ENCODE peak calls at places on chromosomes 4 and X, in six cellular contexts. J is prostate gland, U is body of pancreas, K is endothelial cell of umbilical vein, V is ovary, O is sigmoid colon. A is an unnamed sample.

GRCh38 chr4:127421418-127421817 is 211.3 kb upstream of the INTU start:
- DNase-seq in K (no peak), V (no peak), U (no peak), O (no peak), J (no peak), A (no peak)

GRCh38 chrX:130211415-130212186 is 39.8 kb downstream of the RAB33A start:
- DNase-seq in V (no peak), K (no peak), U (no peak), O (no peak), J (no peak), A (no peak)

GRCh38 chrX:119391279-119391678 is 7.9 kb upstream of the SLC25A43 start:
- DNase-seq in U (peak), V (no peak), J (no peak), K (peak), O (no peak), A (no peak)

GRCh38 chr4:72390409-72390808 is 178.6 kb downstream of the ADAMTS3 start:
- DNase-seq in J (no peak), O (no peak), U (no peak), V (no peak), K (peak), A (no peak)

GRCh38 chr4:53943345-53944085 is 120.9 kb downstream of the CHIC2 start:
- DNase-seq in J (no peak), K (peak), O (no peak), U (no peak), V (no peak), A (no peak)

GRCh38 chr4:76156635-76157034 is 8.4 kb upstream of the NUP54 start:
- DNase-seq in J (no peak), U (no peak), K (peak), V (no peak), O (no peak), A (no peak)

GRCh38 chr4:115275615-115276014 is 162.2 kb upstream of the NDST4 start:
- DNase-seq in J (no peak), U (no peak), K (no peak), O (no peak), V (no peak), A (no peak)

GRCh38 chr4:10656420-10656819 is 28.1 kb downstream of the CLNK start:
- DNase-seq in J (no peak), U (no peak), V (no peak), K (no peak), O (no peak), A (no peak)

GRCh38 chrX:128781506-128781905 is 729.3 kb upstream of the ACTRT1 start:
- DNase-seq in O (no peak), K (no peak), U (peak), J (peak), V (no peak), A (no peak)

GRCh38 chrX:110847334-110847733 is 51.7 kb upstream of the CHRDL1 start:
- DNase-seq in J (peak), O (no peak), V (no peak), K (peak), U (no peak), A (no peak)

GRCh38 chrX:11352296-11352741 is 59.1 kb downstream of the AMELX start:
- DNase-seq in V (no peak), U (no peak), J (no peak), K (no peak), O (no peak), A (no peak)

GRCh38 chr4:88177981-88178632 is 19.7 kb upstream of the ABCG2 start:
- DNase-seq in O (no peak), K (peak), V (no peak), U (no peak), J (no peak), A (no peak)

GRCh38 chr4:127586922-127587571 is 45.7 kb upstream of the INTU start:
- DNase-seq in U (no peak), K (peak), V (no peak), J (no peak), O (no peak), A (no peak)

GRCh38 chr4:6720202-6720699 is 4.3 kb downstream of the BLOC1S4 start:
- DNase-seq in U (peak), O (peak), J (peak), V (peak), K (peak), A (no peak)

GRCh38 chr4:80831383-80832361 is 198.8 kb upstream of the BMP3 start:
- DNase-seq in V (no peak), K (no peak), O (no peak), J (no peak), U (no peak), A (no peak)

GRCh38 chr4:117376700-117377099 is 291.3 kb upstream of the TRAM1L1 start:
- DNase-seq in V (no peak), O (no peak), U (no peak), K (no peak), J (no peak), A (no peak)

GRCh38 chr4:11259837-11260236 is 168.9 kb downstream of the HS3ST1 start:
- DNase-seq in O (no peak), V (no peak), J (no peak), U (no peak), K (no peak), A (no peak)

GRCh38 chr4:2093265-2093664 is 34.1 kb downstream of the NAT8L start:
- DNase-seq in K (no peak), J (no peak), O (no peak), V (no peak), U (no peak), A (peak)

GRCh38 chr4:113641025-113641431 is 120.5 kb downstream of the CAMK2D start:
- DNase-seq in V (no peak), U (no peak), O (no peak), K (no peak), J (no peak), A (no peak)

GRCh38 chrX:133419911-133420310 is 4.6 kb upstream of the GPC4 start:
- DNase-seq in K (no peak), U (no peak), V (no peak), O (no peak), J (no peak), A (no peak)

GRCh38 chr4:114694770-114695169 is 96.2 kb downstream of the UGT8 start:
- DNase-seq in K (peak), U (no peak), J (no peak), V (no peak), O (no peak), A (no peak)

GRCh38 chrX:103536071-103536470 is 16.8 kb upstream of the RAB40A start:
- DNase-seq in J (no peak), K (no peak), U (no peak), V (no peak), O (no peak), A (no peak)

GRCh38 chrX:103531002-103531401 is 11.7 kb upstream of the RAB40A start:
- DNase-seq in V (no peak), J (no peak), O (no peak), U (no peak), K (no peak), A (no peak)

GRCh38 chrX:103535206-103535605 is 15.9 kb upstream of the RAB40A start:
- DNase-seq in J (no peak), V (no peak), U (no peak), K (no peak), O (no peak), A (no peak)

GRCh38 chrX:103530540-103530939 is 11.3 kb upstream of the RAB40A start:
- DNase-seq in K (no peak), V (no peak), J (no peak), U (no peak), O (no peak), A (no peak)

GRCh38 chrX:103533428-103534216 is 14.3 kb upstream of the RAB40A start:
- DNase-seq in V (peak), K (peak), O (peak), U (peak), J (peak), A (peak)
- H3K4me3 ChIP-seq in V (peak), K (no peak), O (peak), U (no peak), J (peak), A (peak)

DNA sequence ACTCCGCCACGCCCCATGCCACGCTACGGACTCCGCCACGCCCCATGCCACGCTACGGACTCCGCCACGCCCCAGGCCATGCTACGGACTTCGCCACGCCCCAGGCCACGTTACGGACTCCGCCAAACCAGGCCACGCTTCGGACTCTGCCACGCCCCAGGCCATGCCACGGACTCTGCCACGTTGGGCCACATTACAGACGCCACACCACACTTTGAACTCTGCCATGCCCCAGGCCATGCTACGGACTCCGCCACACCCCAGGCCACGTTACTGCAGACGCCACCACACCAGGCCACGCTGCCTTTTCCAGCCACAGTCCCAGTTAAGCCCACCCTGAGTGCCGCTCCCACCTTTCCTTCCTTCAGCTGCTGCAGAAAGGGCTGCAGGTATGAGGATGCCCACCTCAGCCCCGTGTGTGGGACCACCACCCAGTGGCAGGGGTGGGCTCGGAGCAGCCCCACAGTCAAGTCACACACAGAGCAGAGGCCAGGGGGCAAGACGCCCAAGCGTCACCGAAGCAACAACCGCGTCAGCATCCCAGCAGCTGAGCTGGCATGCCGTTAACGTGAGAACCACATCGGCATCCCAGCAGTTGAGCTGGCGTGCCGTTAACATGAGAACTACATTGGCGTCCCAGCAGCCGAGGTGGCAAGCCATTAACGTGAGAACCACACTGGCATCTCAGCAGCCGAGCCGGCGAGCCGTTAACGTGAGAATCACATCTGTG is 26.5 kb downstream of the GAK start:
- DNase-seq in V (no peak), K (no peak), J (no peak), O (no peak), U (no peak), A (no peak)
- TF ChIP-seq POLR2A in V (no peak), K (no peak), J (no peak), O (no peak), U (no peak), A (no peak)

DNA sequence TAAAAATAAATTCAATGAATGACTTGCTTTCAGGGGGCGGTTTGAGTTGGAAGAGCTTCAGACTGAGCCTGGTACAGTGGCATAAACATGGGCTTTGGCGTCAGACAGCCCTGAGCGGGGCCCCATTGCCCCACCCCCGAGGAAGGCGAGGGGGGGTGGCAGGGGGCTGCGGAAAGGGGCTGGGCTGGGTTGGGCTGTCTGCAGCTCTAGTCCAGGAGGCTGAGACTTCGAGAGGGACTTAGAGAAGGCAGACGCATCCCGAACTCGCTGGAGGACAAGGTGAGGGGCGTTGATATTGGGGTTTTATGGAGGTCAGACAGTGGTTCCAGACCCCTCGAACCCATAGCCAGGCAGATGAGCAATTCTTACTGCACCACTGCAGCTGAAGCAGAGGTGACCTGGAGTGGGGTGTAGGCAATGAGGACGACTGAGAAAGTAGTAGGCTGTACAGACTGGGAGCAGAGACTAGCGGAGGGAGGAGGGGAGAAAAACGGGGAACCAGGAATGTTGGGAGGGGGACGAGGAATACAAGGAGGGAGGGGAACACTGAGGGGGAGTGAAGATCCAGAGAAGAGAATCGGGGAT is at the start of gene MAGED2:
- DNase-seq in K (peak), O (no peak), J (peak), U (peak), V (peak), A (no peak)
- H3K4me3 ChIP-seq in K (peak), O (peak), J (peak), U (peak), V (peak), A (peak)

GRCh38 chrX:64338296-64338695 is 57.0 kb downstream of the MTMR8 start:
- DNase-seq in U (no peak), J (no peak), K (no peak), V (no peak), O (no peak), A (no peak)

GRCh38 chrX:64342811-64343210 is 52.4 kb downstream of the MTMR8 start:
- DNase-seq in V (no peak), J (no peak), K (no peak), O (no peak), U (no peak), A (no peak)
- TF ChIP-seq POLR2A in V (no peak), J (no peak), K (no peak), O (no peak), U (no peak), A (no peak)

GRCh38 chr4:8147231-8147970 is 11.2 kb downstream of the ABLIM2 start:
- DNase-seq in O (no peak), J (no peak), V (no peak), U (no peak), K (no peak), A (no peak)
- H3K4me3 ChIP-seq in O (no peak), J (no peak), V (no peak), U (no peak), K (no peak), A (no peak)

DNA sequence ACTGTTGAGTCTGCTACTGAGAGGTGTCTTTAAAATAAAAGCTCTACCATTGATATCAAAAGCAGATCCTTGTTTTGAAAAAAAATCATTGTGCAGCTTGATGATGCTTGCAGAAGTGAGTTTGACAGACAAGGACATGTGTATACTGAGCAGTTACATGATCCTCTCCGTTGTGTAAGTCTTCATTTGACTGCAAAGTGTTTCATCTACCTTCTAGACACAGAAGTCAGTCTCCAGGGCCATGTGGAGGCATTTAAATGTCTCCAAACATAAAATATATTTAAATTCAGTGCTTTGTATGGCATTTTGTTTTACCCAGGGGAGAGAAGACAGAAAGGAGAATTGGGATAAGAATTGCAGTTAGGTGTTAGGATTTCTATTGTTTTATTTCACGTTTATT is 107.8 kb upstream of the MYOZ2 start:
- DNase-seq in O (no peak), V (no peak), J (no peak), K (no peak), U (no peak), A (no peak)
- TF ChIP-seq POLR2A in O (no peak), V (no peak), J (no peak), K (no peak), U (no peak), A (no peak)

GRCh38 chrX:150364347-150365050 is 1.4 kb downstream of the MAMLD1 start:
- DNase-seq in K (peak), V (peak), J (no peak), O (no peak), U (peak), A (no peak)
- H3K4me3 ChIP-seq in K (peak), V (peak), J (peak), O (peak), U (peak), A (peak)

GRCh38 chr4:151408380-151408629 is 671 bp upstream of the FHIP1A start:
- DNase-seq in O (no peak), U (no peak), K (no peak), J (no peak), V (no peak), A (no peak)

GRCh38 chr4:151409470-151410313 is 716 bp downstream of the FHIP1A start:
- DNase-seq in O (peak), U (peak), V (peak), K (no peak), J (peak), A (no peak)

GRCh38 chr4:151407466-151408379 is 1.3 kb upstream of the FHIP1A start:
- DNase-seq in J (peak), K (no peak), O (no peak), V (peak), U (peak), A (no peak)

GRCh38 chr4:151407018-151407417 is 2.0 kb upstream of the FHIP1A start:
- DNase-seq in K (no peak), J (no peak), O (no peak), U (no peak), V (no peak), A (no peak)

GRCh38 chr4:151408630-151409469 is at the start of gene FHIP1A:
- DNase-seq in V (peak), O (peak), J (peak), K (peak), U (peak), A (no peak)
- TF ChIP-seq POLR2A in V (peak), O (peak), J (peak), K (no peak), U (peak), A (no peak)

GRCh38 chrX:41705680-41706374 is 17.1 kb downstream of the GPR34 start:
- DNase-seq in K (peak), V (no peak), U (no peak), J (no peak), O (no peak), A (no peak)
- H3K4me3 ChIP-seq in K (no peak), V (no peak), U (no peak), J (no peak), O (no peak), A (no peak)